ENCODE peak calls at places on chromosomes 2 and 18, in eight cellular contexts. One of them, this sample, is unnamed.

GRCh38 chr2:20452551-20452950 is 5.7 kb downstream of the RHOB start:
- DNase-seq in activated T-helper 9 cell treated with anti-CD3 and anti-CD28 coated beads, Interleukin-2, amount 50 U/mL, for 16 hours: no peak
- DNase-seq in effector memory CD8-positive, alpha-beta T cell: no peak
- DNase-seq in stimulated activated CD4-positive, alpha-beta T cell treated with anti-CD3 and anti-CD28 coated beads, Interleukin-2, amount 100 ng/mL, for 24 hours: no peak
- DNase-seq in EL: no peak
- DNase-seq in hypothalamus: no peak
- DNase-seq in kidney epithelial cell: no peak
- DNase-seq in fibroblast of gingiva: no peak
- DNase-seq in this sample: peak; percentile 50

GRCh38 chr2:120856421-120856862 is 120.8 kb downstream of the GLI2 start:
- DNase-seq in fibroblast of gingiva: peak; percentile 25
- DNase-seq in stimulated activated CD4-positive, alpha-beta T cell treated with anti-CD3 and anti-CD28 coated beads, Interleukin-2, amount 100 ng/mL, for 24 hours: no peak
- DNase-seq in effector memory CD8-positive, alpha-beta T cell: no peak
- DNase-seq in kidney epithelial cell: no peak
- DNase-seq in EL: peak; percentile 59
- DNase-seq in activated T-helper 9 cell treated with anti-CD3 and anti-CD28 coated beads, Interleukin-2, amount 50 U/mL, for 16 hours: no peak
- DNase-seq in hypothalamus: no peak
- DNase-seq in this sample: peak; percentile 20

GRCh38 chr2:200600549-200601212 is 14.9 kb downstream of the AOX1 start:
- DNase-seq in hypothalamus: no peak
- DNase-seq in kidney epithelial cell: no peak
- DNase-seq in effector memory CD8-positive, alpha-beta T cell: no peak
- DNase-seq in fibroblast of gingiva: no peak
- DNase-seq in stimulated activated CD4-positive, alpha-beta T cell treated with anti-CD3 and anti-CD28 coated beads, Interleukin-2, amount 100 ng/mL, for 24 hours: no peak
- DNase-seq in EL: peak; percentile 79
- DNase-seq in activated T-helper 9 cell treated with anti-CD3 and anti-CD28 coated beads, Interleukin-2, amount 50 U/mL, for 16 hours: no peak
- DNase-seq in this sample: no peak

GRCh38 chr2:101151141-101151858 is at the start of gene TBC1D8:
- DNase-seq in EL: peak; percentile 85
- DNase-seq in effector memory CD8-positive, alpha-beta T cell: peak; percentile 34
- DNase-seq in kidney epithelial cell: no peak
- DNase-seq in hypothalamus: peak; percentile 88
- DNase-seq in fibroblast of gingiva: peak; percentile 81
- DNase-seq in activated T-helper 9 cell treated with anti-CD3 and anti-CD28 coated beads, Interleukin-2, amount 50 U/mL, for 16 hours: peak; percentile 55
- DNase-seq in stimulated activated CD4-positive, alpha-beta T cell treated with anti-CD3 and anti-CD28 coated beads, Interleukin-2, amount 100 ng/mL, for 24 hours: peak; percentile 65
- DNase-seq in this sample: peak; percentile 71

GRCh38 chr18:49076767-49077166 is 126.0 kb upstream of the SMAD7 start:
- DNase-seq in hypothalamus: no peak
- DNase-seq in stimulated activated CD4-positive, alpha-beta T cell treated with anti-CD3 and anti-CD28 coated beads, Interleukin-2, amount 100 ng/mL, for 24 hours: no peak
- DNase-seq in fibroblast of gingiva: no peak
- DNase-seq in EL: no peak
- DNase-seq in effector memory CD8-positive, alpha-beta T cell: no peak
- DNase-seq in activated T-helper 9 cell treated with anti-CD3 and anti-CD28 coated beads, Interleukin-2, amount 50 U/mL, for 16 hours: no peak
- DNase-seq in kidney epithelial cell: no peak
- DNase-seq in this sample: no peak

GRCh38 chr2:152874955-152875354 is 156.5 kb downstream of the ARL6IP6 start:
- DNase-seq in effector memory CD8-positive, alpha-beta T cell: no peak
- DNase-seq in stimulated activated CD4-positive, alpha-beta T cell treated with anti-CD3 and anti-CD28 coated beads, Interleukin-2, amount 100 ng/mL, for 24 hours: no peak
- DNase-seq in EL: peak; percentile 56
- DNase-seq in hypothalamus: no peak
- DNase-seq in activated T-helper 9 cell treated with anti-CD3 and anti-CD28 coated beads, Interleukin-2, amount 50 U/mL, for 16 hours: no peak
- DNase-seq in kidney epithelial cell: no peak
- DNase-seq in fibroblast of gingiva: no peak
- DNase-seq in this sample: peak; percentile 27

GRCh38 chr2:73418343-73418742 is 32.7 kb downstream of the ALMS1 start:
- DNase-seq in effector memory CD8-positive, alpha-beta T cell: no peak
- DNase-seq in stimulated activated CD4-positive, alpha-beta T cell treated with anti-CD3 and anti-CD28 coated beads, Interleukin-2, amount 100 ng/mL, for 24 hours: no peak
- DNase-seq in fibroblast of gingiva: peak; percentile 89
- DNase-seq in kidney epithelial cell: no peak
- DNase-seq in activated T-helper 9 cell treated with anti-CD3 and anti-CD28 coated beads, Interleukin-2, amount 50 U/mL, for 16 hours: no peak
- DNase-seq in hypothalamus: peak; percentile 33
- DNase-seq in EL: peak; percentile 47
- DNase-seq in this sample: no peak

GRCh38 chr2:239275871-239276812 is 124.7 kb downstream of the HDAC4 start:
- DNase-seq in kidney epithelial cell: no peak
- DNase-seq in effector memory CD8-positive, alpha-beta T cell: no peak
- DNase-seq in fibroblast of gingiva: peak; percentile 97
- DNase-seq in stimulated activated CD4-positive, alpha-beta T cell treated with anti-CD3 and anti-CD28 coated beads, Interleukin-2, amount 100 ng/mL, for 24 hours: no peak
- DNase-seq in EL: peak; percentile 89
- DNase-seq in hypothalamus: peak; percentile 68
- DNase-seq in activated T-helper 9 cell treated with anti-CD3 and anti-CD28 coated beads, Interleukin-2, amount 50 U/mL, for 16 hours: no peak
- DNase-seq in this sample: no peak

GRCh38 chr2:102636283-102636907 is 17.0 kb downstream of the SLC9A2 start:
- DNase-seq in activated T-helper 9 cell treated with anti-CD3 and anti-CD28 coated beads, Interleukin-2, amount 50 U/mL, for 16 hours: no peak
- DNase-seq in EL: no peak
- DNase-seq in effector memory CD8-positive, alpha-beta T cell: no peak
- DNase-seq in kidney epithelial cell: no peak
- DNase-seq in fibroblast of gingiva: no peak
- DNase-seq in stimulated activated CD4-positive, alpha-beta T cell treated with anti-CD3 and anti-CD28 coated beads, Interleukin-2, amount 100 ng/mL, for 24 hours: no peak
- DNase-seq in hypothalamus: no peak
- DNase-seq in this sample: no peak

GRCh38 chr18:48963555-48964480 is 13.1 kb upstream of the SMAD7 start:
- DNase-seq in kidney epithelial cell: no peak
- DNase-seq in fibroblast of gingiva: no peak
- DNase-seq in stimulated activated CD4-positive, alpha-beta T cell treated with anti-CD3 and anti-CD28 coated beads, Interleukin-2, amount 100 ng/mL, for 24 hours: no peak
- DNase-seq in activated T-helper 9 cell treated with anti-CD3 and anti-CD28 coated beads, Interleukin-2, amount 50 U/mL, for 16 hours: no peak
- DNase-seq in hypothalamus: no peak
- DNase-seq in effector memory CD8-positive, alpha-beta T cell: no peak
- DNase-seq in EL: no peak
- DNase-seq in this sample: no peak

GRCh38 chr2:9771481-9772017 is 71.7 kb upstream of the TAF1B start:
- DNase-seq in hypothalamus: peak; percentile 36
- DNase-seq in stimulated activated CD4-positive, alpha-beta T cell treated with anti-CD3 and anti-CD28 coated beads, Interleukin-2, amount 100 ng/mL, for 24 hours: no peak
- DNase-seq in kidney epithelial cell: peak; percentile 59
- DNase-seq in activated T-helper 9 cell treated with anti-CD3 and anti-CD28 coated beads, Interleukin-2, amount 50 U/mL, for 16 hours: no peak
- DNase-seq in effector memory CD8-positive, alpha-beta T cell: no peak
- DNase-seq in EL: peak; percentile 38
- DNase-seq in fibroblast of gingiva: peak; percentile 83
- DNase-seq in this sample: peak; percentile 82

GRCh38 chr2:44314354-44314753 is 39.1 kb downstream of the SLC3A1 start:
- DNase-seq in stimulated activated CD4-positive, alpha-beta T cell treated with anti-CD3 and anti-CD28 coated beads, Interleukin-2, amount 100 ng/mL, for 24 hours: no peak
- DNase-seq in hypothalamus: no peak
- DNase-seq in EL: no peak
- DNase-seq in effector memory CD8-positive, alpha-beta T cell: no peak
- DNase-seq in fibroblast of gingiva: peak; percentile 48
- DNase-seq in kidney epithelial cell: no peak
- DNase-seq in activated T-helper 9 cell treated with anti-CD3 and anti-CD28 coated beads, Interleukin-2, amount 50 U/mL, for 16 hours: no peak
- DNase-seq in this sample: no peak

GRCh38 chr2:111118455-111119003 is 2.2 kb upstream of the BCL2L11 start:
- DNase-seq in stimulated activated CD4-positive, alpha-beta T cell treated with anti-CD3 and anti-CD28 coated beads, Interleukin-2, amount 100 ng/mL, for 24 hours: no peak
- DNase-seq in fibroblast of gingiva: no peak
- DNase-seq in kidney epithelial cell: no peak
- DNase-seq in hypothalamus: no peak
- DNase-seq in effector memory CD8-positive, alpha-beta T cell: peak; percentile 8
- DNase-seq in activated T-helper 9 cell treated with anti-CD3 and anti-CD28 coated beads, Interleukin-2, amount 50 U/mL, for 16 hours: no peak
- DNase-seq in EL: no peak
- DNase-seq in this sample: no peak

GRCh38 chr2:214019229-214019972 is 391.5 kb upstream of the VWC2L start:
- DNase-seq in fibroblast of gingiva: peak; percentile 97
- DNase-seq in EL: peak; percentile 98
- DNase-seq in hypothalamus: no peak
- DNase-seq in kidney epithelial cell: peak; percentile 67
- DNase-seq in stimulated activated CD4-positive, alpha-beta T cell treated with anti-CD3 and anti-CD28 coated beads, Interleukin-2, amount 100 ng/mL, for 24 hours: no peak
- DNase-seq in activated T-helper 9 cell treated with anti-CD3 and anti-CD28 coated beads, Interleukin-2, amount 50 U/mL, for 16 hours: no peak
- DNase-seq in effector memory CD8-positive, alpha-beta T cell: no peak
- DNase-seq in this sample: peak; percentile 92

GRCh38 chr2:60174146-60174545 is 379.3 kb downstream of the BCL11A start:
- DNase-seq in stimulated activated CD4-positive, alpha-beta T cell treated with anti-CD3 and anti-CD28 coated beads, Interleukin-2, amount 100 ng/mL, for 24 hours: no peak
- DNase-seq in effector memory CD8-positive, alpha-beta T cell: no peak
- DNase-seq in kidney epithelial cell: no peak
- DNase-seq in fibroblast of gingiva: no peak
- DNase-seq in activated T-helper 9 cell treated with anti-CD3 and anti-CD28 coated beads, Interleukin-2, amount 50 U/mL, for 16 hours: no peak
- DNase-seq in EL: no peak
- DNase-seq in hypothalamus: no peak
- DNase-seq in this sample: no peak

GRCh38 chr2:22355816-22356433 is 1029.1 kb upstream of the KLHL29 start:
- DNase-seq in effector memory CD8-positive, alpha-beta T cell: peak; percentile 0
- DNase-seq in EL: peak; percentile 2
- DNase-seq in kidney epithelial cell: no peak
- DNase-seq in activated T-helper 9 cell treated with anti-CD3 and anti-CD28 coated beads, Interleukin-2, amount 50 U/mL, for 16 hours: no peak
- DNase-seq in stimulated activated CD4-positive, alpha-beta T cell treated with anti-CD3 and anti-CD28 coated beads, Interleukin-2, amount 100 ng/mL, for 24 hours: peak; percentile 40
- DNase-seq in hypothalamus: peak; percentile 77
- DNase-seq in fibroblast of gingiva: no peak
- DNase-seq in this sample: peak; percentile 32

GRCh38 chr2:240840435-240841060 is 20.5 kb upstream of the KIF1A start:
- DNase-seq in stimulated activated CD4-positive, alpha-beta T cell treated with anti-CD3 and anti-CD28 coated beads, Interleukin-2, amount 100 ng/mL, for 24 hours: no peak
- DNase-seq in effector memory CD8-positive, alpha-beta T cell: peak; percentile 26
- DNase-seq in kidney epithelial cell: peak; percentile 34
- DNase-seq in hypothalamus: peak; percentile 79
- DNase-seq in fibroblast of gingiva: peak; percentile 56
- DNase-seq in activated T-helper 9 cell treated with anti-CD3 and anti-CD28 coated beads, Interleukin-2, amount 50 U/mL, for 16 hours: no peak
- DNase-seq in EL: peak; percentile 66
- DNase-seq in this sample: peak; percentile 72

GRCh38 chr18:58370096-58370495 is 258.8 kb downstream of the ALPK2 start:
- DNase-seq in effector memory CD8-positive, alpha-beta T cell: no peak
- DNase-seq in fibroblast of gingiva: no peak
- DNase-seq in EL: no peak
- DNase-seq in activated T-helper 9 cell treated with anti-CD3 and anti-CD28 coated beads, Interleukin-2, amount 50 U/mL, for 16 hours: no peak
- DNase-seq in kidney epithelial cell: no peak
- DNase-seq in stimulated activated CD4-positive, alpha-beta T cell treated with anti-CD3 and anti-CD28 coated beads, Interleukin-2, amount 100 ng/mL, for 24 hours: no peak
- DNase-seq in hypothalamus: no peak
- DNase-seq in this sample: no peak

GRCh38 chr2:46534589-46534988 is 55.2 kb downstream of the TMEM247 start:
- DNase-seq in EL: no peak
- DNase-seq in activated T-helper 9 cell treated with anti-CD3 and anti-CD28 coated beads, Interleukin-2, amount 50 U/mL, for 16 hours: no peak
- DNase-seq in hypothalamus: no peak
- DNase-seq in effector memory CD8-positive, alpha-beta T cell: no peak
- DNase-seq in stimulated activated CD4-positive, alpha-beta T cell treated with anti-CD3 and anti-CD28 coated beads, Interleukin-2, amount 100 ng/mL, for 24 hours: no peak
- DNase-seq in kidney epithelial cell: no peak
- DNase-seq in fibroblast of gingiva: no peak
- DNase-seq in this sample: no peak

GRCh38 chr2:196638765-196639164 is 750 bp upstream of the CCDC150 start:
- DNase-seq in kidney epithelial cell: no peak
- DNase-seq in stimulated activated CD4-positive, alpha-beta T cell treated with anti-CD3 and anti-CD28 coated beads, Interleukin-2, amount 100 ng/mL, for 24 hours: no peak
- DNase-seq in EL: no peak
- DNase-seq in hypothalamus: no peak
- DNase-seq in activated T-helper 9 cell treated with anti-CD3 and anti-CD28 coated beads, Interleukin-2, amount 50 U/mL, for 16 hours: no peak
- DNase-seq in fibroblast of gingiva: no peak
- DNase-seq in effector memory CD8-positive, alpha-beta T cell: no peak
- DNase-seq in this sample: no peak

GRCh38 chr2:165778653-165779451 is 15.2 kb downstream of the GALNT3 start:
- DNase-seq in effector memory CD8-positive, alpha-beta T cell: no peak
- DNase-seq in hypothalamus: no peak
- DNase-seq in kidney epithelial cell: no peak
- DNase-seq in fibroblast of gingiva: no peak
- DNase-seq in stimulated activated CD4-positive, alpha-beta T cell treated with anti-CD3 and anti-CD28 coated beads, Interleukin-2, amount 100 ng/mL, for 24 hours: no peak
- DNase-seq in activated T-helper 9 cell treated with anti-CD3 and anti-CD28 coated beads, Interleukin-2, amount 50 U/mL, for 16 hours: no peak
- DNase-seq in EL: peak; percentile 6
- DNase-seq in this sample: peak; percentile 47

GRCh38 chr2:168427451-168427850 is 28.6 kb upstream of the CERS6 start:
- DNase-seq in effector memory CD8-positive, alpha-beta T cell: no peak
- DNase-seq in EL: peak; percentile 86
- DNase-seq in hypothalamus: no peak
- DNase-seq in fibroblast of gingiva: peak; percentile 93
- DNase-seq in activated T-helper 9 cell treated with anti-CD3 and anti-CD28 coated beads, Interleukin-2, amount 50 U/mL, for 16 hours: no peak
- DNase-seq in stimulated activated CD4-positive, alpha-beta T cell treated with anti-CD3 and anti-CD28 coated beads, Interleukin-2, amount 100 ng/mL, for 24 hours: no peak
- DNase-seq in kidney epithelial cell: peak; percentile 32
- DNase-seq in this sample: peak; percentile 79

GRCh38 chr2:237735762-237736161 is 62.8 kb upstream of the RBM44 start:
- DNase-seq in hypothalamus: no peak
- DNase-seq in kidney epithelial cell: no peak
- DNase-seq in stimulated activated CD4-positive, alpha-beta T cell treated with anti-CD3 and anti-CD28 coated beads, Interleukin-2, amount 100 ng/mL, for 24 hours: no peak
- DNase-seq in EL: no peak
- DNase-seq in fibroblast of gingiva: no peak
- DNase-seq in activated T-helper 9 cell treated with anti-CD3 and anti-CD28 coated beads, Interleukin-2, amount 50 U/mL, for 16 hours: no peak
- DNase-seq in effector memory CD8-positive, alpha-beta T cell: no peak
- DNase-seq in this sample: no peak

GRCh38 chr2:38947241-38948239 is 57.9 kb downstream of the ARHGEF33 start:
- DNase-seq in fibroblast of gingiva: peak; percentile 71
- DNase-seq in effector memory CD8-positive, alpha-beta T cell: peak; percentile 56
- DNase-seq in stimulated activated CD4-positive, alpha-beta T cell treated with anti-CD3 and anti-CD28 coated beads, Interleukin-2, amount 100 ng/mL, for 24 hours: peak; percentile 69
- DNase-seq in kidney epithelial cell: peak; percentile 65
- DNase-seq in activated T-helper 9 cell treated with anti-CD3 and anti-CD28 coated beads, Interleukin-2, amount 50 U/mL, for 16 hours: peak; percentile 39
- DNase-seq in EL: peak; percentile 70
- DNase-seq in hypothalamus: peak; percentile 69
- DNase-seq in this sample: peak; percentile 89

GRCh38 chr18:24727685-24728084 is 267.2 kb downstream of the HRH4 start:
- DNase-seq in EL: no peak
- DNase-seq in fibroblast of gingiva: no peak
- DNase-seq in kidney epithelial cell: no peak
- DNase-seq in activated T-helper 9 cell treated with anti-CD3 and anti-CD28 coated beads, Interleukin-2, amount 50 U/mL, for 16 hours: no peak
- DNase-seq in hypothalamus: no peak
- DNase-seq in effector memory CD8-positive, alpha-beta T cell: no peak
- DNase-seq in stimulated activated CD4-positive, alpha-beta T cell treated with anti-CD3 and anti-CD28 coated beads, Interleukin-2, amount 100 ng/mL, for 24 hours: no peak
- DNase-seq in this sample: no peak

GRCh38 chr2:132542953-132543569 is 126.5 kb downstream of the GPR39 start:
- DNase-seq in activated T-helper 9 cell treated with anti-CD3 and anti-CD28 coated beads, Interleukin-2, amount 50 U/mL, for 16 hours: no peak
- DNase-seq in stimulated activated CD4-positive, alpha-beta T cell treated with anti-CD3 and anti-CD28 coated beads, Interleukin-2, amount 100 ng/mL, for 24 hours: no peak
- DNase-seq in kidney epithelial cell: no peak
- DNase-seq in effector memory CD8-positive, alpha-beta T cell: no peak
- DNase-seq in fibroblast of gingiva: no peak
- DNase-seq in EL: no peak
- DNase-seq in hypothalamus: no peak
- DNase-seq in this sample: no peak

GRCh38 chr2:230658877-230659652 is 53.6 kb upstream of the CAB39 start:
- DNase-seq in EL: no peak
- DNase-seq in activated T-helper 9 cell treated with anti-CD3 and anti-CD28 coated beads, Interleukin-2, amount 50 U/mL, for 16 hours: peak; percentile 49
- DNase-seq in fibroblast of gingiva: no peak
- DNase-seq in stimulated activated CD4-positive, alpha-beta T cell treated with anti-CD3 and anti-CD28 coated beads, Interleukin-2, amount 100 ng/mL, for 24 hours: peak; percentile 78
- DNase-seq in effector memory CD8-positive, alpha-beta T cell: no peak
- DNase-seq in kidney epithelial cell: no peak
- DNase-seq in hypothalamus: no peak
- DNase-seq in this sample: no peak

GRCh38 chr2:240356700-240357640 is 78.5 kb upstream of the GPC1 start:
- DNase-seq in kidney epithelial cell: no peak
- DNase-seq in hypothalamus: no peak
- DNase-seq in activated T-helper 9 cell treated with anti-CD3 and anti-CD28 coated beads, Interleukin-2, amount 50 U/mL, for 16 hours: no peak
- DNase-seq in stimulated activated CD4-positive, alpha-beta T cell treated with anti-CD3 and anti-CD28 coated beads, Interleukin-2, amount 100 ng/mL, for 24 hours: no peak
- DNase-seq in fibroblast of gingiva: no peak
- DNase-seq in EL: no peak
- DNase-seq in effector memory CD8-positive, alpha-beta T cell: no peak
- DNase-seq in this sample: no peak

This sample was measured in HT1080.